ENCODE peak calls at places on chromosomes 6 and 20, in eight cellular contexts. F is cardiac muscle cell, W is MCF 10A, J is osteocyte, H is GM10248, A is lung, O is heart left ventricle, T is bronchial epithelial cell. B is an unnamed sample.
A peak's percentile ranks its signal among the peaks of the same experiment; 100 is the strongest.

GRCh38 chr6:147664092-147664491 is 155.6 kb downstream of the SAMD5 start:
- DNase-seq in F (no peak), W (no peak), J (no peak), H (no peak), A (no peak), O (no peak), T (no peak), B (no peak)

GRCh38 chr20:49608752-49609670 is 41.1 kb upstream of the PTGIS start:
- DNase-seq in F (peak; percentile 80), W (peak; percentile 68), J (peak; percentile 88), H (peak; percentile 80), A (peak; percentile 65), O (peak; percentile 84), T (peak; percentile 34), B (no peak)

GRCh38 chr6:156205678-156206077 is 571.5 kb upstream of the ARID1B start:
- DNase-seq in F (no peak), W (no peak), J (no peak), H (no peak), A (no peak), O (no peak), T (no peak), B (no peak)

GRCh38 chr6:849075-849506 is 156.2 kb upstream of the EXOC2 start:
- DNase-seq in F (no peak), W (no peak), J (no peak), H (no peak), A (no peak), O (no peak), T (no peak), B (no peak)

GRCh38 chr6:93048381-93048780 is 371.0 kb downstream of the EPHA7 start:
- DNase-seq in F (no peak), W (no peak), J (no peak), H (no peak), A (no peak), O (no peak), T (no peak), B (no peak)

GRCh38 chr6:164578616-164579015 is 730.8 kb downstream of the C6orf118 start:
- DNase-seq in F (no peak), W (no peak), J (no peak), H (no peak), A (no peak), O (no peak), T (no peak), B (no peak)

GRCh38 chr20:31841928-31842327 is 3.5 kb downstream of the FOXS1 start:
- DNase-seq in F (no peak), W (peak; percentile 78), J (no peak), H (no peak), A (no peak), O (peak; percentile 62), T (no peak), B (no peak)

GRCh38 chr20:40630723-40631631 is 58.1 kb downstream of the MAFB start:
- DNase-seq in F (no peak), W (peak; percentile 88), J (peak; percentile 70), H (no peak), A (peak; percentile 27), O (no peak), T (no peak), B (no peak)

GRCh38 chr6:150685860-150686259 is 86.2 kb downstream of the PLEKHG1 start:
- DNase-seq in F (no peak), W (peak; percentile 62), J (no peak), H (peak; percentile 69), A (no peak), O (peak; percentile 61), T (peak; percentile 70), B (no peak)

GRCh38 chr6:80771941-80772340 is 665.5 kb downstream of the BCKDHB start:
- DNase-seq in F (peak; percentile 68), W (peak; percentile 56), J (no peak), H (no peak), A (no peak), O (no peak), T (peak; percentile 20), B (no peak)

GRCh38 chr20:44111712-44112335 is 75.2 kb downstream of the JPH2 start:
- DNase-seq in F (no peak), W (peak; percentile 58), J (no peak), H (no peak), A (no peak), O (no peak), T (peak; percentile 36), B (no peak)

DNA sequence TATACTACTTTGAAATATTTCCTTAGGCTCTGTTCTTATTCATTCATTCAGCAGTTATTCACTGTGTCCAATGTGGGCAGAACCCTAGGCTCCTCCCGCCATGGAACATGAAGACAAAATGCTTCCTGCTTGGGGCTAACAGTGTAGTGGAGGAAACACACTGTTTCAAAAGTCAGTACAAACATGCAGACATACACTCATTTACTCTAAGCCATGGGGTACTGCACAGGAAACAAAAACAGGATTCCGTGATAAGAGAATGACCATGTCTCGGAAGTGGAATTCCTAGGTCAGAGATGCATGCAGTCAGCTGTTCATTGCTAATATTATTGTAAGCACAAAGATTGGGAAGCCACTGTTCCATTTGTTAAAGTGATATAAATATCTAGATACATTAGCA is 18.4 kb upstream of the FAM209A start:
- DNase-seq in F (no peak), W (no peak), J (no peak), H (no peak), A (no peak), O (no peak), T (no peak), B (no peak)
- TF ChIP-seq CTCF in F (no peak), W (no peak), J (no peak), H (no peak), A (no peak), O (no peak), T (no peak), B (no peak)

DNA sequence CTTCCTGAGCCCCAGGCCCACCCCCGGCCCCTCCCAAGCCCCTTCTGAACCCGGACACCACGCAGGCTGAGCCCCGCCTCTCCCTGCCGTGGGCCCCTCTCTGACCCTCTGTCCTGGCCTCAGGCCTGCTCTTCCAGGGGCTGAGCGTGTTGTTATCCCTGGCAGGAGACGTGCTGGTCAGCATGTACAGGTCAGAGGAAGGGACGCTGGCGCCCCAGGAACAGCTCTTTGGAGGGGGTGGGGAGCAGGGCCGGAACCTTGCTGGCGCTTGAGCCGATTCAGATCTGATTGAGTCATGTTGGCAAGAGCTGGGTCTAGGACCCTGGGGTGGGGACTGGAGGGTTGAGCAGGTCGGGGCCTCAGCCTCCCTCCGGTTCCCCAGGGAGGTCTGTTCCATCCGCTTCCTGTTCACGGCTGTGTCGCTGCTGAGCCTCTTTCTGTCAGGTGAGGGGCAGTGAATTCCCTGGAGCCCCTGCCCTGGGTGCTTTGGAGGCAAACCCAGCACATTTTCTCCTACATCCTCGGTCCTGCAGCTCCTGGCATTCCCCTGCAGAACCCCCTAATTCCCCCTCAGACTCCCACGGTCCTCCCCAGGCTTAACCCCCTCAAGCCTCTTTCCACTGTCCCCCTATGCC is 1.9 kb downstream of the SPAG4 start:
- DNase-seq in F (peak; percentile 77), W (peak; percentile 70), J (no peak), H (peak; percentile 67), A (peak; percentile 38), O (peak; percentile 74), T (peak; percentile 68), B (no peak)
- TF ChIP-seq CTCF in F (peak; percentile 33), W (no peak), J (peak; percentile 21), H (peak; percentile 36), A (peak; percentile 1), O (no peak), T (peak; percentile 55), B (no peak)

DNA sequence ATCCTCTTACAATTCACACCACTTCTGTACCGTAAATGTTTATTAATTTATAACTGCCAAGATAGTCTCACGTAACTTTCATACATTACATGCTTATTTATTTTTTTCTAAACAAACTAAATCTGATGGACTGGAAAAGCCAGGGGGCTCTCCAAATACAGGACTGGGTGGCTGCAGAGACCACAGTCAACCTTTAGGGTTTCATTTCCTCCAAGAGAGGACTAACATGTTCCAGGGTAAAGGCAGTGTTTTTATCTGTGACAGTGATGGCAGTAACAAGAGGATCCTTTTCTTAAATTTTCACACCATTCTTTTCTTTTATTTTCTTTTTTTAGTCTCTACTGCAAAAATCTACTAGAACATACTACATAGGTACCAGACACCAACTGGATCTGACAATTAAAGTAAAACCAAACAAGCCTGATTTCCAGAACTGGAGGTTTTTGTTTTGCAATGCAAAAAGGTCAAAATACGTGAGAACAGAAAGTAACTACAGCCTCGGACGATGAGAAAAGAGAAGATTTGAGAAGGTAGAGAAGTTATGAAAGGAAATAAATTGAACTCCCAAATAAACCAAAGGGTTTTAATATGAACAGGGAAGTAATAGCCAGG is 1.2 kb downstream of the LMBRD1 start:
- DNase-seq in F (no peak), W (no peak), J (no peak), H (peak; percentile 45), A (no peak), O (no peak), T (no peak), B (no peak)
- TF ChIP-seq CTCF in F (no peak), W (no peak), J (no peak), H (no peak), A (no peak), O (no peak), T (no peak), B (no peak)

GRCh38 chr6:145350928-145351327 is 384.4 kb downstream of the EPM2A start:
- DNase-seq in F (no peak), W (no peak), J (no peak), H (no peak), A (no peak), O (no peak), T (no peak), B (no peak)
- TF ChIP-seq CTCF in F (no peak), W (no peak), J (no peak), H (no peak), A (no peak), O (no peak), T (no peak), B (no peak)

DNA sequence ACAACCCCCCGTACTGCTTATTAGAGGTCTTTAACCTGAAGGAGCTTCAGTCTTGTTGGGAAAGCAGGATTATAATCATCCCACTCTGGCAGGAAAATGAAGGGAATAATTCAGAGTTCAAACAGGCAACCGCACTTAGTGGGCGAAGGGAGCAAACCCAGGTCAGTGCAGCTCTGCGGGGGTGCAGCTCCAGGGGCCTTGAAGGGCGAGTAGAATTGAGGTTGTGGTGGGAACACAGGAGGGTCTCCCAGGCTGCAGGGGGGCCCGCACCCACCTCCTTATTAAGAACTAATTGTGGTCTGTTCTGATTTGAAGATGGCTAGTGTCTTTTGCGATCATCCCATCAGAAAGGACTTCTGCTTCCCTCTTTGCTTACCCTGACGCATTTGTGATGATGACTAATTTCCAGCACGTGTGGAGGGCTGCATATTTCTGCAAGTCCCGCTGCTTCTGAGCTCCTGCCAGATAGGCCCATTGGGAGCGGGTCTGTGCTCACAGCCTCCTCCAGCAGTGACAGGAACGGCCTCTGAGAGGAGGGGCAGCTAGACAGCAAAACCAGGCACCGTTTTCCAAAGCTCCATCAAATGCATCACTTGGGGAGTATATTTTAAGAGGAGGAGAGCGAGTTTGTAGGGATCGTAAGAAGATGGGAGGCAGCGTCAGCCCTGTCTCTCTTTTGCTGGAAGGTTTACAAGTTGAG is 268.9 kb downstream of the CDH4 start:
- DNase-seq in F (no peak), W (peak; percentile 36), J (no peak), H (no peak), A (no peak), O (no peak), T (no peak), B (no peak)
- TF ChIP-seq CTCF in F (no peak), W (no peak), J (no peak), H (no peak), A (no peak), O (no peak), T (no peak), B (no peak)